ENCODE peak calls at places on chromosomes 4 and X, in six cellular contexts. Y is Ammon's horn, W is endothelial cell, V is fibroblast of mammary gland, Z is HEK293T, O is EH. S is an unnamed sample.

GRCh38 chr4:77155631-77156345 is 1.2 kb upstream of the CCNG2 start:
- DNase-seq in V (no peak), O (no peak), Y (peak), W (no peak), Z (no peak), S (no peak)

GRCh38 chr4:182224192-182224850 is 18.9 kb upstream of the TENM3 start:
- DNase-seq in Y (no peak), V (no peak), O (no peak), Z (no peak), W (no peak), S (no peak)

GRCh38 chr4:165415910-165416309 is 37.1 kb downstream of the CPE start:
- DNase-seq in Y (no peak), V (no peak), W (no peak), Z (no peak), O (no peak), S (no peak)

GRCh38 chr4:108443585-108443984 is 176.8 kb upstream of the RPL34 start:
- DNase-seq in Y (no peak), W (no peak), V (no peak), O (no peak), Z (no peak), S (no peak)

GRCh38 chrX:10350991-10351390 is 194.2 kb downstream of the CLCN4 start:
- DNase-seq in Y (no peak), V (peak), O (peak), Z (no peak), W (no peak), S (no peak)

GRCh38 chr4:152277333-152277732 is 258.6 kb downstream of the FBXW7 start:
- DNase-seq in V (no peak), Z (no peak), O (no peak), W (no peak), Y (no peak), S (no peak)

GRCh38 chr4:159010100-159010499 is 92.8 kb upstream of the RAPGEF2 start:
- DNase-seq in O (no peak), Y (no peak), V (no peak), W (no peak), Z (no peak), S (no peak)

GRCh38 chrX:134622056-134622812 is 36.0 kb downstream of the PLAC1 start:
- DNase-seq in Z (no peak), W (peak), Y (no peak), V (peak), O (peak), S (no peak)

GRCh38 chr4:150217192-150217591 is 138.9 kb downstream of the DCLK2 start:
- DNase-seq in W (no peak), O (peak), Z (no peak), V (peak), Y (peak), S (no peak)

GRCh38 chr4:41644288-41644914 is 104.1 kb downstream of the PHOX2B start:
- DNase-seq in Z (no peak), W (peak), V (peak), O (peak), Y (peak), S (no peak)

GRCh38 chr4:8916251-8916913 is 44.7 kb upstream of the HMX1 start:
- DNase-seq in V (no peak), Y (no peak), W (no peak), O (no peak), Z (no peak), S (peak)

GRCh38 chr4:142418697-142419096 is 427.4 kb downstream of the INPP4B start:
- DNase-seq in W (no peak), O (no peak), Y (no peak), V (no peak), Z (no peak), S (no peak)

GRCh38 chr4:76212851-76213414 is 691 bp downstream of the SCARB2 start:
- DNase-seq in W (no peak), V (peak), Z (no peak), Y (peak), O (peak), S (no peak)

GRCh38 chr4:176896211-176896610 is 103.5 kb upstream of the VEGFC start:
- DNase-seq in V (no peak), Y (peak), O (peak), Z (no peak), W (no peak), S (no peak)

GRCh38 chrX:52422884-52423283 is 54.1 kb downstream of the XAGE2 start:
- DNase-seq in V (peak), O (peak), Z (no peak), Y (no peak), W (no peak), S (no peak)

GRCh38 chrX:153494541-153495361 is at the start of gene BGN:
- DNase-seq in Y (peak), O (peak), V (peak), W (peak), Z (peak), S (no peak)

GRCh38 chr4:117447925-117448324 is 362.5 kb upstream of the TRAM1L1 start:
- DNase-seq in Y (no peak), Z (no peak), O (no peak), W (peak), V (no peak), S (no peak)

GRCh38 chrX:81174286-81174685 is 27.4 kb downstream of the HMGN5 start:
- DNase-seq in V (peak), Z (peak), O (peak), W (no peak), Y (peak), S (no peak)

GRCh38 chrX:153317306-153317705 is 4.3 kb downstream of the PNMA6F start:
- DNase-seq in Z (no peak), V (no peak), O (no peak), W (no peak), Y (no peak), S (no peak)

GRCh38 chr4:175309041-175309440 is 390.9 kb downstream of the ADAM29 start:
- DNase-seq in Y (no peak), W (no peak), Z (no peak), V (peak), O (no peak), S (no peak)

GRCh38 chr4:42547805-42548204 is 109.1 kb downstream of the ATP8A1 start:
- DNase-seq in V (no peak), Y (no peak), Z (no peak), W (no peak), O (no peak), S (no peak)

GRCh38 chrX:151753313-151754041 is 18.9 kb downstream of the CNGA2 start:
- DNase-seq in O (peak), V (peak), Z (peak), W (peak), Y (peak), S (no peak)

GRCh38 chr4:98663226-98664006 is 5.0 kb upstream of the TSPAN5 start:
- DNase-seq in V (no peak), W (peak), O (no peak), Y (no peak), Z (no peak), S (peak)

GRCh38 chr4:51943221-51943620 is 76.9 kb downstream of the LRRC66 start:
- DNase-seq in Z (no peak), O (peak), V (peak), Y (no peak), W (no peak), S (no peak)

GRCh38 chr4:185036842-185037241 is 18.6 kb downstream of the HELT start:
- DNase-seq in O (no peak), Y (no peak), V (no peak), Z (no peak), W (no peak), S (no peak)

GRCh38 chr4:5460106-5460801 is 248.1 kb downstream of the EVC2 start:
- DNase-seq in Y (peak), Z (peak), V (peak), O (peak), W (peak), S (no peak)

GRCh38 chr4:161256172-161256571 is 907.6 kb downstream of the FSTL5 start:
- DNase-seq in Z (no peak), Y (no peak), O (no peak), W (no peak), V (peak), S (no peak)

GRCh38 chr4:56755901-56756300 is 65.6 kb downstream of the SPINK2 start:
- DNase-seq in W (no peak), Z (no peak), Y (no peak), O (peak), V (peak), S (no peak)

GRCh38 chr4:84924439-84924838 is 42.1 kb downstream of the WDFY3 start:
- DNase-seq in V (no peak), Z (no peak), O (no peak), Y (no peak), W (no peak), S (no peak)

GRCh38 chr4:92520563-92520962 is 216.8 kb downstream of the GRID2 start:
- DNase-seq in W (no peak), V (no peak), Y (no peak), O (no peak), Z (no peak), S (no peak)

GRCh38 chrX:40199704-40200103 is 101.9 kb upstream of the BCOR start:
- DNase-seq in O (peak), Z (no peak), Y (no peak), V (no peak), W (no peak), S (no peak)

GRCh38 chr4:152479428-152480026 is 56.4 kb downstream of the FBXW7 start:
- DNase-seq in Y (no peak), Z (no peak), W (no peak), V (peak), O (peak), S (no peak)